ENCODE peak calls at places on chromosomes 4 and X, in five cellular contexts. X, L, H, F and R are unnamed samples. For H3K9me3, the result is how much of the 10 kb centered on the place peaks cover.

GRCh38 chrX:110561036-110561435 is 202.4 kb downstream of the RTL9 start:
- DNase-seq in H (no peak), F (no peak), L (no peak), X (no peak), R (no peak)

GRCh38 chrX:22652596-22652995 is 347.2 kb upstream of the DDX53 start:
- DNase-seq in X (no peak), H (no peak), L (no peak), F (no peak), R (peak)

GRCh38 chr4:55574252-55574651 is 17.8 kb downstream of the PDCL2 start:
- DNase-seq in X (no peak), L (no peak), F (no peak), H (no peak), R (no peak)

GRCh38 chr4:128958194-128958593 is 135.1 kb downstream of the SCLT1 start:
- DNase-seq in F (no peak), H (no peak), L (no peak), X (no peak), R (no peak)

GRCh38 chr4:104017213-104017612 is 297.4 kb upstream of the TACR3 start:
- DNase-seq in F (no peak), L (no peak), X (no peak), H (no peak), R (no peak)

GRCh38 chrX:151825927-151826471 is 86.7 kb upstream of the MAGEA4 start:
- DNase-seq in X (no peak), H (no peak), L (no peak), F (no peak), R (no peak)

GRCh38 chrX:110462957-110463356 is 104.3 kb downstream of the RTL9 start:
- DNase-seq in F (no peak), L (no peak), X (no peak), H (no peak), R (peak)

GRCh38 chrX:71828086-71828485 is 64.9 kb downstream of the CXorf49B start:
- DNase-seq in X (no peak), H (no peak), L (no peak), F (no peak), R (no peak)

GRCh38 chr4:104616401-104616820 is 121.7 kb upstream of the CXXC4 start:
- DNase-seq in X (no peak), H (no peak), L (peak), F (no peak), R (no peak)

GRCh38 chrX:148555101-148555500 is 54.7 kb downstream of the AFF2 start:
- DNase-seq in H (no peak), L (no peak), X (no peak), F (no peak), R (no peak)

GRCh38 chrX:120697053-120697452 is 67.2 kb upstream of the C1GALT1C1 start:
- DNase-seq in H (no peak), F (no peak), X (no peak), L (no peak), R (no peak)

GRCh38 chr4:41437264-41437566 is 100.7 kb upstream of the LIMCH1 start:
- DNase-seq in X (no peak), L (no peak), H (no peak), F (no peak), R (no peak)

GRCh38 chr4:15234585-15235126 is 193.2 kb upstream of the C1QTNF7 start:
- DNase-seq in F (no peak), X (no peak), L (no peak), H (no peak), R (no peak)

GRCh38 chr4:8372506-8373070 is 67.9 kb downstream of the ACOX3 start:
- DNase-seq in L (peak), H (no peak), F (no peak), X (no peak), R (no peak)

GRCh38 chr4:189143255-189143654 is 797.4 kb upstream of the FRG1 start:
- DNase-seq in L (no peak), F (peak), H (no peak), X (no peak), R (no peak)

GRCh38 chrX:76434103-76434741 is 6.7 kb downstream of the MAGEE1 start:
- DNase-seq in X (no peak), L (no peak), F (no peak), H (no peak), R (no peak)

GRCh38 chrX:53716328-53717088 is 30.0 kb upstream of the HUWE1 start:
- DNase-seq in H (no peak), X (no peak), L (no peak), F (no peak), R (no peak)

GRCh38 chr4:26000274-26000950 is 86.4 kb downstream of the SMIM20 start:
- DNase-seq in H (no peak), L (no peak), F (no peak), X (no peak), R (no peak)

GRCh38 chr4:4704267-4704666 is 155.2 kb upstream of the MSX1 start:
- DNase-seq in H (no peak), F (no peak), L (no peak), X (no peak), R (no peak)

GRCh38 chrX:148573119-148573518 is 72.7 kb downstream of the AFF2 start:
- DNase-seq in X (no peak), F (no peak), L (no peak), H (no peak), R (no peak)

GRCh38 chrX:22126311-22126710 is 94.2 kb downstream of the PHEX start:
- DNase-seq in L (no peak), F (no peak), H (no peak), X (no peak), R (no peak)

GRCh38 chr4:5996641-5997040 is 21.6 kb downstream of the C4orf50 start:
- DNase-seq in X (no peak), H (no peak), F (no peak), L (no peak), R (no peak)

GRCh38 chr4:86554641-86555040 is 39.5 kb upstream of the PTPN13 start:
- DNase-seq in L (no peak), F (no peak), H (no peak), X (no peak), R (no peak)

GRCh38 chrX:1397441-1397840 is 5.5 kb upstream of the SLC25A6 start:
- DNase-seq in X (no peak), H (no peak), L (no peak), F (no peak), R (no peak)

GRCh38 chr4:189232274-189232673 is 708.4 kb upstream of the FRG1 start:
- DNase-seq in L (no peak), H (no peak), X (no peak), F (no peak), R (no peak)

GRCh38 chr4:101014417-101014816 is 332.9 kb downstream of the PPP3CA start:
- DNase-seq in F (no peak), H (no peak), L (no peak), X (no peak), R (no peak)

GRCh38 chr4:119230288-119230687 is 17.8 kb downstream of the USP53 start:
- DNase-seq in L (no peak), F (no peak), X (no peak), H (no peak), R (no peak)
- TF ChIP-seq CTCF in L (no peak), F (no peak), X (no peak), H (no peak), R (no peak)

DNA sequence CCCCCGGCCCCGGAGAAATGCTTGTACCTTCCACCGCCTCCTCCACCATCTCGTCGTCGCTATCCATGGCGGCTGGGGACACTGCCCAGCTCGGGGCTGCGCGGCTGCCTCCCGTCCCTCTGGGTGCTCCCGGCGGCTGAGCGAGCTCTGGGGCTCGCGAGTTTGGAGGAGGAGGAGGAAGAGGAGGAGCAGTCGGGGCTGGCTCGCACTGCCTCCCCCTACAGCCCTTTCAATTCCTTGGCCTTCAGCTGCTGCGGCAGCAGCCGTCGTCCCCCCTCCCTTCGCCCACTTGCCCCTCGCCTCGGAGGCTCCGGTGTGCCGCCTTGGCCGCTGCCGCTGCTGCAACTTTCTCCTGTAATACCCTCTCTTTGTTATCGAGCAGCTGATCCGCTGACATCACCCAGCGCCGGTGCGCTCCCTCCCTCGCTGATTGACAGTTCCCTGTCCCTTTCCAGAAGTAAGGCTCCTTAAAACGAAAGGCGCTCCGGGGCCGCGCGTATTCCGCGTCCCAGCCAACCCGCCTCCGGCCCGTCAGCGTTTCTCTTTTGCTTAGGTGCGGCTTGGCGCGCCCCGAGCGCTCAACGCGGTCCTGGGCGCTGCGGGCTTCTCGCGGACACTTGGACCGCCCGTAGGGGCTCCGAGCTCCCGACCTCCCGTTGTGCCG is at the start of gene SETD7:
- DNase-seq in H (peak), L (peak), F (peak), X (peak), R (peak)
- TF ChIP-seq POLR2A in H (peak), L (peak), F (peak), X (no peak), R (peak)

GRCh38 chr4:130703211-130703920 is 1607.4 kb downstream of the C4orf33 start:
- DNase-seq in X (no peak), H (no peak), F (no peak), L (no peak), R (no peak)
- H3K9me3 ChIP-seq in X (under half), H (under half), F (under half), L (under half), R (under half)

DNA sequence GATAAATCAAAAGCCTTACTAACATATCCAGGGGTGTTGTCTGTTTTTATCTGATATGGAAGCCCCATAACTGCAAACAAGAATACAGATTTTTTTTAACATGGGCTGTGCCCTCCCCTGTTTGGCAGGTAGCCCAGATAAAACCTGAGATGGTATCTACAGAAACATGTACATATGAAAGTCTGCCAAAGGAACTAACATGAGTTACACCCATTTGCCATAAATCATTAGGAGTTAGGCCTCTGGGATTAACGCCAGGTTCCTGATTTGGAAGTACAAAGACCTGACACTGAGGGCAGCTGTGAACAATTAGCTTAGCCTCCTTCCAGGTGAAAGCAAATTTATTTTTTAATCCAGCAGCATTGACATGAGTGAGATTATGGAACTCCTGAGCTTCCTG is 264.3 kb downstream of the TECRL start:
- DNase-seq in F (no peak), H (no peak), X (no peak), L (no peak), R (peak)
- TF ChIP-seq CTCF in F (no peak), H (no peak), X (no peak), L (no peak), R (no peak)

DNA sequence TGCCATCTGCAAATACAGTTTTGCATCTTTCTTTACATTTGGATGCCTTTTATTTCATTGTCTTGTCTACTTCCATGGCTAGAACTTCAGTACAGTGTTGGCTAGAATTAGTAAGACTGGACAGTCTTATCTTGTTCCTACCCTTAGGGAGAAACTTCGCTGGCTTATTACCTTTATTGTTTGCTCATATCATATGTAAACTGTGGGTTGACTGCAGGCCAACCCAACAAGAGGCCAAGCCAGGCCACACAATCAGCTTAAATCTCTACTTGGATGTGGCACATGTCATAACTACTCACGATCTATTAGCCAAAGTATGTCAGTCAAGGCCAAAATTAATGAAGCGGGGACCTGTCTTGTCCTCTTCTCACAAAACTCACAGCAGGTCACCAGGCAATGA is 144.1 kb downstream of the THOC2 start:
- DNase-seq in L (no peak), F (no peak), X (no peak), H (no peak), R (no peak)
- TF ChIP-seq POLR2A in L (no peak), F (no peak), X (no peak), H (no peak), R (no peak)

GRCh38 chrX:49846004-49846403 is 16.9 kb downstream of the PAGE4 start:
- DNase-seq in L (no peak), X (no peak), F (no peak), H (no peak), R (no peak)
- H3K9me3 ChIP-seq in L (under half), X (under half), F (under half), H (under half), R (under half)

GRCh38 chr4:120771907-120772306 is 150.6 kb downstream of the PRDM5 start:
- DNase-seq in L (no peak), H (no peak), X (no peak), F (no peak), R (no peak)
- TF ChIP-seq CTCF in L (no peak), H (no peak), X (no peak), F (no peak), R (no peak)